ENCODE peak calls at places on chromosomes 4 and X, in ten cellular contexts. N is fibroblast of lung, D is endodermal cell, H is Peyer's patch, I is esophagus muscularis mucosa, U is left ventricle myocardium inferior, P is fibroblast of the aortic adventitia, L is transverse colon, R is HFF-Myc, Z is lower leg skin. K is an unnamed sample.

GRCh38 chr4:33911951-33912350 is 2332.4 kb downstream of the ARAP2 start:
- DNase-seq in Z (no peak), H (no peak), P (peak), I (no peak), L (no peak), D (no peak), R (no peak), U (no peak), N (no peak), K (peak)

GRCh38 chrX:84340981-84341380 is 153.0 kb upstream of the RPS6KA6 start:
- DNase-seq in Z (no peak), I (no peak), H (no peak), N (no peak), P (no peak), U (no peak), L (no peak), D (no peak), R (no peak), K (peak)

GRCh38 chr4:26715636-26716242 is 131.9 kb downstream of the TBC1D19 start:
- DNase-seq in H (no peak), P (no peak), Z (no peak), I (no peak), R (no peak), U (no peak), D (no peak), N (no peak), L (no peak), K (peak)

GRCh38 chrX:1397441-1397840 is 5.5 kb upstream of the SLC25A6 start:
- DNase-seq in H (no peak), P (no peak), L (no peak), D (no peak), I (no peak), U (no peak), N (no peak), Z (no peak), R (no peak), K (no peak)

GRCh38 chr4:140049924-140050681 is 103.9 kb downstream of the MAML3 start:
- DNase-seq in N (peak), I (no peak), H (no peak), P (peak), L (no peak), Z (no peak), R (no peak), D (peak), U (no peak), K (peak)

GRCh38 chr4:186770446-186771175 is 47.0 kb upstream of the FAT1 start:
- DNase-seq in R (no peak), Z (no peak), P (peak), L (no peak), I (no peak), U (no peak), D (no peak), N (peak), H (no peak), K (peak)

GRCh38 chrX:44036336-44036735 is 63.1 kb upstream of the NDP start:
- DNase-seq in L (no peak), I (no peak), R (no peak), P (peak), N (peak), Z (no peak), U (no peak), D (no peak), H (no peak), K (peak)

GRCh38 chr4:20512980-20513379 is 187.3 kb upstream of the PACRGL start:
- DNase-seq in L (no peak), Z (no peak), D (no peak), N (no peak), I (no peak), U (no peak), P (no peak), R (no peak), H (no peak), K (no peak)

GRCh38 chrX:91414710-91415109 is 19.9 kb upstream of the PABPC5 start:
- DNase-seq in Z (no peak), N (peak), D (peak), R (no peak), U (no peak), P (no peak), I (no peak), L (no peak), H (no peak), K (no peak)

GRCh38 chrX:16826207-16826606 is 39.9 kb downstream of the TXLNG start:
- DNase-seq in D (no peak), L (no peak), U (no peak), I (no peak), H (no peak), P (peak), R (no peak), N (peak), Z (no peak), K (no peak)

GRCh38 chr4:139950568-139950967 is 203.4 kb downstream of the MAML3 start:
- DNase-seq in L (no peak), D (no peak), H (no peak), P (no peak), I (no peak), Z (no peak), N (no peak), R (no peak), U (no peak), K (no peak)

GRCh38 chr4:3492741-3493719 is 29.9 kb downstream of the DOK7 start:
- DNase-seq in U (no peak), P (peak), N (peak), L (no peak), Z (no peak), I (no peak), R (no peak), H (no peak), D (no peak), K (no peak)

GRCh38 chr4:86043755-86044592 is 315.9 kb downstream of the MAPK10 start:
- DNase-seq in Z (no peak), L (no peak), I (no peak), R (no peak), P (peak), U (no peak), N (peak), H (no peak), D (peak), K (peak)

GRCh38 chr4:152327606-152328453 is 208.1 kb downstream of the FBXW7 start:
- DNase-seq in D (no peak), L (no peak), H (no peak), I (no peak), R (no peak), U (no peak), Z (no peak), P (no peak), N (no peak), K (no peak)

GRCh38 chrX:97563531-97564133 is 679.9 kb downstream of the RPA4 start:
- DNase-seq in I (no peak), L (peak), Z (no peak), R (peak), P (peak), N (peak), D (no peak), U (peak), H (peak), K (peak)

GRCh38 chr4:156021298-156021697 is 67.6 kb upstream of the CTSO start:
- DNase-seq in R (no peak), L (no peak), H (no peak), U (no peak), D (no peak), Z (no peak), N (no peak), P (no peak), I (no peak), K (no peak)

GRCh38 chr4:188016754-188017153 is 21.2 kb downstream of the ZFP42 start:
- DNase-seq in P (no peak), R (no peak), L (no peak), H (no peak), Z (no peak), I (no peak), N (no peak), U (no peak), D (peak), K (no peak)

GRCh38 chr4:118761387-118762016 is 74.4 kb downstream of the SEC24D start:
- DNase-seq in N (no peak), R (no peak), D (no peak), I (no peak), Z (no peak), H (no peak), U (no peak), P (peak), L (no peak), K (no peak)
- H3K4me3 ChIP-seq in N (no peak), R (no peak), D (no peak), I (no peak), Z (no peak), H (no peak), U (no peak), P (no peak), L (no peak), K (no peak)

DNA sequence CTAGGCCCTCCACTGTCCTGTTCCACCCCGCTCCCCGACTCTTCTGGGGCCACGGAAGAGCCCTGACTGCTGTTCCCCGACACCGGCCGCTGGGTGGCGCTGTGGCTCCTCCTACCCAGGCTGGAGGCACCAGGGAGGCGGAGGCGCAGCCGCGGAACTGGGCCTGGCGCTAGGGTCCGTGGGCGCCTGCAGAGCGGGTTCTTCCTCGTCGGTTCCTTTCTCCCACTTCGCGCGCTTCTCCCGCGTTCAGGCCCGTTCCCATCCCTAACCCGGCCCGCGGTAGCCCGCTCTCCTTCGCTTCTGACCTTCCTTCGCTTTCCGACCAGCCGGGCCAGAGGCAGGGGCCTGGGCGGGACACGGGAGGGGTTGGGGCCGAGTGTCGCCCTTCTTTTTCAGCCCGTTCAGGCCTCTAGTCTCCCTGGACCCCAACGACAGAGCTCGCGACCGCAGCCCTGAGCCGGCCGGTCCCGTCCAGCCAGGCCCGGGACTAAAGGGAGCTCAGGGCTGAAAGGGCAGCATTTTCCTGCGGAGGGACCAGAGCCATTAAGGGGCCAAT is 34.3 kb downstream of the NALF2 start:
- DNase-seq in P (peak), Z (peak), L (peak), D (peak), N (peak), U (peak), I (no peak), R (no peak), H (peak), K (peak)
- H3K4me3 ChIP-seq in P (peak), Z (no peak), L (no peak), D (no peak), N (peak), U (peak), I (peak), R (no peak), H (peak), K (peak)

GRCh38 chr4:183721207-183722081 is 62.4 kb downstream of the TRAPPC11 start:
- DNase-seq in I (peak), Z (no peak), H (peak), R (peak), P (peak), D (peak), L (peak), N (peak), U (peak), K (peak)
- H3K4me3 ChIP-seq in I (peak), Z (no peak), H (peak), R (no peak), P (peak), D (no peak), L (no peak), N (no peak), U (peak), K (peak)

GRCh38 chrX:57905141-57905540 is 5.1 kb downstream of the ZXDA start:
- DNase-seq in N (peak), H (no peak), D (no peak), U (no peak), R (no peak), L (no peak), I (no peak), P (peak), Z (no peak), K (no peak)
- H3K4me3 ChIP-seq in N (peak), H (no peak), D (no peak), U (peak), R (no peak), L (no peak), I (peak), P (no peak), Z (no peak), K (no peak)

GRCh38 chr4:185202984-185203379 is 818 bp downstream of the CFAP97 start:
- DNase-seq in N (no peak), L (no peak), P (no peak), D (no peak), U (no peak), I (no peak), Z (no peak), R (no peak), H (peak), K (no peak)
- H3K4me3 ChIP-seq in N (peak), L (no peak), P (peak), D (peak), U (peak), I (peak), Z (no peak), R (peak), H (peak), K (peak)

GRCh38 chrX:48595929-48596328 is 1.4 kb upstream of the WDR13 start:
- DNase-seq in I (no peak), H (no peak), D (no peak), R (no peak), P (no peak), U (no peak), L (no peak), N (no peak), Z (no peak), K (no peak)
- H3K4me3 ChIP-seq in I (no peak), H (no peak), D (no peak), R (no peak), P (no peak), U (no peak), L (no peak), N (no peak), Z (no peak), K (no peak)